ENCODE peak calls at places on chromosomes 16 and 17, in eight cellular contexts. One of them, this sample, is unnamed.

GRCh38 chr16:4309833-4310266 is 6.0 kb upstream of the GLIS2 start:
- DNase-seq in adrenal gland: peak; percentile 61
- DNase-seq in fibroblast of pulmonary artery: peak; percentile 61
- DNase-seq in hepatocyte: peak; percentile 84
- DNase-seq in MM.1S: peak; percentile 76
- DNase-seq in fibroblast of lung: peak; percentile 82
- DNase-seq in A549: peak; percentile 88
- DNase-seq in cardiac fibroblast: no peak
- DNase-seq in this sample: peak; percentile 81

GRCh38 chr16:11896776-11897175 is 19.0 kb downstream of the GSPT1 start:
- DNase-seq in adrenal gland: no peak
- DNase-seq in fibroblast of pulmonary artery: peak; percentile 62
- DNase-seq in hepatocyte: no peak
- DNase-seq in MM.1S: no peak
- DNase-seq in fibroblast of lung: peak; percentile 83
- DNase-seq in A549: no peak
- DNase-seq in cardiac fibroblast: peak; percentile 83
- DNase-seq in this sample: no peak

GRCh38 chr16:30354423-30355143 is 525 bp downstream of the CD2BP2 start:
- DNase-seq in adrenal gland: no peak
- DNase-seq in fibroblast of pulmonary artery: no peak
- DNase-seq in hepatocyte: peak; percentile 50
- DNase-seq in MM.1S: no peak
- DNase-seq in fibroblast of lung: peak; percentile 20
- DNase-seq in A549: no peak
- DNase-seq in cardiac fibroblast: no peak
- DNase-seq in this sample: no peak

GRCh38 chr17:71985111-71986039 is 135.4 kb upstream of the SOX9 start:
- DNase-seq in adrenal gland: no peak
- DNase-seq in fibroblast of pulmonary artery: no peak
- DNase-seq in hepatocyte: no peak
- DNase-seq in MM.1S: no peak
- DNase-seq in fibroblast of lung: peak; percentile 18
- DNase-seq in A549: no peak
- DNase-seq in cardiac fibroblast: no peak
- DNase-seq in this sample: no peak

GRCh38 chr16:58614212-58614611 is 15.4 kb downstream of the CNOT1 start:
- DNase-seq in adrenal gland: no peak
- DNase-seq in fibroblast of pulmonary artery: peak; percentile 20
- DNase-seq in hepatocyte: no peak
- DNase-seq in MM.1S: no peak
- DNase-seq in fibroblast of lung: no peak
- DNase-seq in A549: no peak
- DNase-seq in cardiac fibroblast: peak; percentile 62
- DNase-seq in this sample: no peak

GRCh38 chr17:6018788-6019187 is 51.4 kb upstream of the WSCD1 start:
- DNase-seq in adrenal gland: no peak
- DNase-seq in fibroblast of pulmonary artery: no peak
- DNase-seq in hepatocyte: no peak
- DNase-seq in MM.1S: no peak
- DNase-seq in fibroblast of lung: no peak
- DNase-seq in A549: no peak
- DNase-seq in cardiac fibroblast: no peak
- DNase-seq in this sample: no peak

GRCh38 chr16:73056383-73056782 is 8.5 kb upstream of the ZFHX3 start:
- DNase-seq in adrenal gland: no peak
- DNase-seq in fibroblast of pulmonary artery: no peak
- DNase-seq in hepatocyte: peak; percentile 4
- DNase-seq in MM.1S: no peak
- DNase-seq in fibroblast of lung: no peak
- DNase-seq in A549: no peak
- DNase-seq in cardiac fibroblast: peak; percentile 39
- DNase-seq in this sample: no peak

GRCh38 chr17:12022310-12022709 is 1.6 kb downstream of the MAP2K4 start:
- DNase-seq in adrenal gland: no peak
- DNase-seq in fibroblast of pulmonary artery: no peak
- DNase-seq in hepatocyte: no peak
- DNase-seq in MM.1S: no peak
- DNase-seq in fibroblast of lung: no peak
- DNase-seq in A549: no peak
- DNase-seq in cardiac fibroblast: no peak
- DNase-seq in this sample: no peak

GRCh38 chr16:73389075-73389474 is 341.1 kb upstream of the ZFHX3 start:
- DNase-seq in adrenal gland: no peak
- DNase-seq in fibroblast of pulmonary artery: no peak
- DNase-seq in hepatocyte: no peak
- DNase-seq in MM.1S: no peak
- DNase-seq in fibroblast of lung: no peak
- DNase-seq in A549: no peak
- DNase-seq in cardiac fibroblast: no peak
- DNase-seq in this sample: no peak

GRCh38 chr17:7848131-7848579 is 6.7 kb upstream of the TMEM88 start:
- DNase-seq in adrenal gland: no peak
- DNase-seq in fibroblast of pulmonary artery: no peak
- DNase-seq in hepatocyte: no peak
- DNase-seq in MM.1S: no peak
- DNase-seq in fibroblast of lung: no peak
- DNase-seq in A549: no peak
- DNase-seq in cardiac fibroblast: no peak
- DNase-seq in this sample: no peak

GRCh38 chr16:11670171-11671131 is 2.2 kb downstream of the SNN start:
- DNase-seq in adrenal gland: peak; percentile 48
- DNase-seq in fibroblast of pulmonary artery: no peak
- DNase-seq in hepatocyte: no peak
- DNase-seq in MM.1S: no peak
- DNase-seq in fibroblast of lung: no peak
- DNase-seq in A549: no peak
- DNase-seq in cardiac fibroblast: no peak
- DNase-seq in this sample: peak; percentile 83

GRCh38 chr17:40242774-40243173 is 23.7 kb downstream of the WIPF2 start:
- DNase-seq in adrenal gland: no peak
- DNase-seq in fibroblast of pulmonary artery: no peak
- DNase-seq in hepatocyte: no peak
- DNase-seq in MM.1S: no peak
- DNase-seq in fibroblast of lung: no peak
- DNase-seq in A549: no peak
- DNase-seq in cardiac fibroblast: no peak
- DNase-seq in this sample: no peak

GRCh38 chr17:63932008-63932561 is at the start of gene CD79B:
- DNase-seq in adrenal gland: no peak
- DNase-seq in fibroblast of pulmonary artery: no peak
- DNase-seq in hepatocyte: no peak
- DNase-seq in MM.1S: peak; percentile 29
- DNase-seq in fibroblast of lung: no peak
- DNase-seq in A549: no peak
- DNase-seq in cardiac fibroblast: no peak
- DNase-seq in this sample: peak; percentile 88

GRCh38 chr17:63934391-63935112 is 2.4 kb upstream of the CD79B start:
- DNase-seq in adrenal gland: no peak
- DNase-seq in fibroblast of pulmonary artery: no peak
- DNase-seq in hepatocyte: no peak
- DNase-seq in MM.1S: no peak
- DNase-seq in fibroblast of lung: no peak
- DNase-seq in A549: no peak
- DNase-seq in cardiac fibroblast: no peak
- DNase-seq in this sample: no peak

GRCh38 chr17:63929860-63930766 is 2.0 kb downstream of the CD79B start:
- DNase-seq in adrenal gland: no peak
- DNase-seq in fibroblast of pulmonary artery: no peak
- DNase-seq in hepatocyte: no peak
- DNase-seq in MM.1S: no peak
- DNase-seq in fibroblast of lung: no peak
- DNase-seq in A549: no peak
- DNase-seq in cardiac fibroblast: no peak
- DNase-seq in this sample: no peak

GRCh38 chr17:63930951-63931575 is 1.1 kb downstream of the CD79B start:
- DNase-seq in adrenal gland: peak; percentile 46
- DNase-seq in fibroblast of pulmonary artery: no peak
- DNase-seq in hepatocyte: no peak
- DNase-seq in MM.1S: peak; percentile 31
- DNase-seq in fibroblast of lung: no peak
- DNase-seq in A549: no peak
- DNase-seq in cardiac fibroblast: no peak
- DNase-seq in this sample: peak; percentile 82

GRCh38 chr17:63932721-63933120 is 590 bp upstream of the CD79B start:
- DNase-seq in adrenal gland: no peak
- DNase-seq in fibroblast of pulmonary artery: no peak
- DNase-seq in hepatocyte: no peak
- DNase-seq in MM.1S: no peak
- DNase-seq in fibroblast of lung: no peak
- DNase-seq in A549: no peak
- DNase-seq in cardiac fibroblast: no peak
- DNase-seq in this sample: no peak
- H3K4me3 ChIP-seq in adrenal gland: no peak overlapping the region
- H3K4me3 ChIP-seq in fibroblast of pulmonary artery: no peak overlapping the region
- H3K4me3 ChIP-seq in hepatocyte: no peak overlapping the region
- H3K4me3 ChIP-seq in MM.1S: peak overlapping the region; percentile 67
- H3K4me3 ChIP-seq in fibroblast of lung: no peak overlapping the region
- H3K4me3 ChIP-seq in A549: no peak overlapping the region
- H3K4me3 ChIP-seq in cardiac fibroblast: no peak overlapping the region
- H3K4me3 ChIP-seq in this sample: peak overlapping the region; percentile 90

DNA sequence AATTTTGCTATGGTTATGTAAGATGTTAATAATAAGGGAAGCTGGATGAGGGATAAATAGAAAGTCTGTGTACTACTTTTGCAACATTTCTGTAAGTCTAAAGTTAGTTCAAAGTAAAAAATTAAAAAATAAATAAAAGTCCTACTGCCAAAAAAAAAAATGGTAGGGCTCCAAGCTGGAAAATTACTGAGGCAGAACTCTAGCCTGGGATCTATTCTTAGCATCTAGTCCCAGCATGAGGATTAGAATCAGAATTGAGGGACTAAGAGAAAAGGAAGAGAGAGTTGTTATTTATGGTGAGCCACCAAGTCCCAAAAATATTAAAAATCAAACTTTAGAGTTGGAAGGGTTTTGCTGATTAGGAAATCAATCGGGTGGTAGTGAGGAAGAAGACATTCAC is 110.3 kb downstream of the CYB561 start:
- DNase-seq in adrenal gland: no peak
- DNase-seq in fibroblast of pulmonary artery: no peak
- DNase-seq in hepatocyte: no peak
- DNase-seq in MM.1S: no peak
- DNase-seq in fibroblast of lung: no peak
- DNase-seq in A549: no peak
- DNase-seq in cardiac fibroblast: no peak
- DNase-seq in this sample: no peak
- TF ChIP-seq CTCF in adrenal gland: no peak
- TF ChIP-seq CTCF in fibroblast of pulmonary artery: no peak
- TF ChIP-seq CTCF in hepatocyte: no peak
- TF ChIP-seq CTCF in MM.1S: no peak
- TF ChIP-seq CTCF in fibroblast of lung: no peak
- TF ChIP-seq CTCF in A549: no peak
- TF ChIP-seq CTCF in cardiac fibroblast: no peak
- TF ChIP-seq CTCF in this sample: no peak

DNA sequence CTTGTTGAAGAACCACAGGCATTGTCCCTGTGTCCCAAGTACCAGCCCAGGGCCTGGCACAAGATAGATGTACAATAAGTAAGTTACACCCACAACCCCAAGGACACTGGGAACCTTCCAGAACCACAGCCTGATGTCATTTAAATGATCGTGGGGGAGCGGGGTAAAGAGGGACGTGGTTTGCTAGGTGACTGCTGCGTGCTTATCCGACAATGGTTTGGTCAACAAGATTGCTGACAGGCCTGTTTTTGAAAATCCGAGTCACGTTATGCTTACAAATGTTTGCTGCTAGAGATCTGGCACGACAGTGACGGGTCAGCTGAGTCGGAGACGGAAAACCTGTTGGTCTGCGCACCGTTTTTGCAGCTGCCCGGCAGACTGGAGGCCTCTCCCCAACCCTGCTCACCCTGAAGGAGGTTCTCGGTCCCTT is 22.8 kb downstream of the COTL1 start:
- DNase-seq in adrenal gland: no peak
- DNase-seq in fibroblast of pulmonary artery: no peak
- DNase-seq in hepatocyte: no peak
- DNase-seq in MM.1S: no peak
- DNase-seq in fibroblast of lung: no peak
- DNase-seq in A549: no peak
- DNase-seq in cardiac fibroblast: no peak
- DNase-seq in this sample: no peak
- H3K4me3 ChIP-seq in adrenal gland: no peak overlapping the region
- H3K4me3 ChIP-seq in fibroblast of pulmonary artery: no peak overlapping the region
- H3K4me3 ChIP-seq in hepatocyte: no peak overlapping the region
- H3K4me3 ChIP-seq in MM.1S: peak overlapping the region; percentile 12
- H3K4me3 ChIP-seq in fibroblast of lung: no peak overlapping the region
- H3K4me3 ChIP-seq in A549: no peak overlapping the region
- H3K4me3 ChIP-seq in cardiac fibroblast: no peak overlapping the region
- H3K4me3 ChIP-seq in this sample: peak overlapping the region; percentile 41

GRCh38 chr16:79895917-79896203 is 295.3 kb upstream of the MAF start:
- DNase-seq in adrenal gland: no peak
- DNase-seq in fibroblast of pulmonary artery: no peak
- DNase-seq in hepatocyte: no peak
- DNase-seq in MM.1S: no peak
- DNase-seq in fibroblast of lung: no peak
- DNase-seq in A549: no peak
- DNase-seq in cardiac fibroblast: no peak
- DNase-seq in this sample: no peak

GRCh38 chr16:79897087-79897443 is 296.5 kb upstream of the MAF start:
- DNase-seq in adrenal gland: no peak
- DNase-seq in fibroblast of pulmonary artery: no peak
- DNase-seq in hepatocyte: no peak
- DNase-seq in MM.1S: no peak
- DNase-seq in fibroblast of lung: no peak
- DNase-seq in A549: no peak
- DNase-seq in cardiac fibroblast: no peak
- DNase-seq in this sample: no peak

GRCh38 chr16:79898703-79899102 is 298.2 kb upstream of the MAF start:
- DNase-seq in adrenal gland: no peak
- DNase-seq in fibroblast of pulmonary artery: no peak
- DNase-seq in hepatocyte: no peak
- DNase-seq in MM.1S: no peak
- DNase-seq in fibroblast of lung: no peak
- DNase-seq in A549: no peak
- DNase-seq in cardiac fibroblast: no peak
- DNase-seq in this sample: no peak

GRCh38 chr16:79899316-79900110 is 299.0 kb upstream of the MAF start:
- DNase-seq in adrenal gland: no peak
- DNase-seq in fibroblast of pulmonary artery: no peak
- DNase-seq in hepatocyte: peak; percentile 39
- DNase-seq in MM.1S: no peak
- DNase-seq in fibroblast of lung: no peak
- DNase-seq in A549: no peak
- DNase-seq in cardiac fibroblast: no peak
- DNase-seq in this sample: no peak

DNA sequence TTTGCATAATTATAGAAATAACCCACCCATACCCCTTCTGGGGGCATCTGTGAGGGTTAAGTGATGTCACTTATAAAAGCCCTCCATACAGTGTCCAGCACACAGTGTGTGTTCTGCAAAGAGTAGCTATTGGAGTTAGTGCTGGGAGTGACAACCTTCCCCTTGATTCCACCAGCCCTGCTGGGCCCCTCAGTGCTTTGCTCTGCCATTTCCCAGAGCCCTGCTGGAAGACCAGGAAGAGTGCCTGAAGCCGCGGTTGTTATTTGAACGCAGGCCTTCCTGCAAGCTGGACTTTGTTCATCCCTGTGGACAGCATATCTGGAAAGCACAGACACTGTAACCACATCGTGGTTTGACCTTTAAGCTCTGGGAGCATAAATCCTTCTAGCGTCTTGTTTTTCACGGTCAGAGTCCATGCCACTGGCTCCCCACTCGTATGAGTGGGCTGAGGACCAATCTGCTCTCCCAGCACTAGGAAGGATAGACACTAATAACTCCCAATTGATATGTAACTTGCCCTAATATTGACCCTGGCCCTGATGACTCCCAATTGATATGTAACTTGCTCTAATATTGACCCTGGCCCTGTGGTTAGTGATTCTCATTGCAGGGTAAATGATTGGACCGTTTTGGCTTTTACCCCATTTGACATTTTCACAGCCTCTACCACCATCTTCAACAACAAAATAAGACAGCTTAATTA is 297.1 kb upstream of the MAF start:
- DNase-seq in adrenal gland: no peak
- DNase-seq in fibroblast of pulmonary artery: peak; percentile 2
- DNase-seq in hepatocyte: peak; percentile 77
- DNase-seq in MM.1S: no peak
- DNase-seq in fibroblast of lung: peak; percentile 77
- DNase-seq in A549: peak; percentile 44
- DNase-seq in cardiac fibroblast: peak; percentile 18
- DNase-seq in this sample: no peak
- TF ChIP-seq CTCF in adrenal gland: no peak
- TF ChIP-seq CTCF in fibroblast of pulmonary artery: no peak
- TF ChIP-seq CTCF in hepatocyte: no peak
- TF ChIP-seq CTCF in MM.1S: no peak
- TF ChIP-seq CTCF in fibroblast of lung: no peak
- TF ChIP-seq CTCF in A549: no peak
- TF ChIP-seq CTCF in cardiac fibroblast: no peak
- TF ChIP-seq CTCF in this sample: no peak